ENCODE peak calls at places on chromosomes 11 and 22, in ten cellular contexts. One of them, this sample, is unnamed.

GRCh38 chr11:17744151-17744940 is 9.8 kb downstream of the KCNC1 start:
- DNase-seq in lower leg skin: no peak
- DNase-seq in GM10248: no peak
- DNase-seq in activated naive CD8-positive, alpha-beta T cell treated with anti-CD3 and anti-CD28 coated beads, Interleukin-2, amount 50 U/mL, for 24 hours: no peak
- DNase-seq in fibroblast of the conjunctiva: no peak
- DNase-seq in COR-L47: no peak
- DNase-seq in tibial nerve: no peak
- DNase-seq in activated CD4-positive, alpha-beta T cell treated with anti-CD3 and anti-CD28 coated beads, Interleukin-2, amount 10 ng/mL, durations not matched to agents 7 days and 5 days: no peak
- DNase-seq in NCI-H774: no peak
- DNase-seq in activated CD4-positive, CD25-positive, alpha-beta regulatory T cell: no peak
- DNase-seq in this sample: no peak

GRCh38 chr11:61293869-61294716 is 1.0 kb downstream of the VWCE start:
- DNase-seq in lower leg skin: peak
- DNase-seq in GM10248: peak
- DNase-seq in activated naive CD8-positive, alpha-beta T cell treated with anti-CD3 and anti-CD28 coated beads, Interleukin-2, amount 50 U/mL, for 24 hours: peak
- DNase-seq in fibroblast of the conjunctiva: no peak
- DNase-seq in COR-L47: peak
- DNase-seq in tibial nerve: peak
- DNase-seq in activated CD4-positive, alpha-beta T cell treated with anti-CD3 and anti-CD28 coated beads, Interleukin-2, amount 10 ng/mL, durations not matched to agents 7 days and 5 days: peak
- DNase-seq in NCI-H774: peak
- DNase-seq in activated CD4-positive, CD25-positive, alpha-beta regulatory T cell: no peak
- DNase-seq in this sample: peak

GRCh38 chr11:71452354-71453020 is 516 bp upstream of the NADSYN1 start:
- DNase-seq in lower leg skin: no peak
- DNase-seq in GM10248: no peak
- DNase-seq in activated naive CD8-positive, alpha-beta T cell treated with anti-CD3 and anti-CD28 coated beads, Interleukin-2, amount 50 U/mL, for 24 hours: peak
- DNase-seq in fibroblast of the conjunctiva: no peak
- DNase-seq in COR-L47: peak
- DNase-seq in tibial nerve: no peak
- DNase-seq in activated CD4-positive, alpha-beta T cell treated with anti-CD3 and anti-CD28 coated beads, Interleukin-2, amount 10 ng/mL, durations not matched to agents 7 days and 5 days: peak
- DNase-seq in NCI-H774: peak
- DNase-seq in activated CD4-positive, CD25-positive, alpha-beta regulatory T cell: peak
- DNase-seq in this sample: peak

GRCh38 chr11:959027-959426 is 33.4 kb downstream of the AP2A2 start:
- DNase-seq in lower leg skin: no peak
- DNase-seq in GM10248: no peak
- DNase-seq in activated naive CD8-positive, alpha-beta T cell treated with anti-CD3 and anti-CD28 coated beads, Interleukin-2, amount 50 U/mL, for 24 hours: no peak
- DNase-seq in fibroblast of the conjunctiva: no peak
- DNase-seq in COR-L47: no peak
- DNase-seq in tibial nerve: no peak
- DNase-seq in activated CD4-positive, alpha-beta T cell treated with anti-CD3 and anti-CD28 coated beads, Interleukin-2, amount 10 ng/mL, durations not matched to agents 7 days and 5 days: no peak
- DNase-seq in NCI-H774: no peak
- DNase-seq in activated CD4-positive, CD25-positive, alpha-beta regulatory T cell: no peak
- DNase-seq in this sample: no peak

GRCh38 chr22:20117656-20118571 is 888 bp upstream of the TRMT2A start:
- DNase-seq in lower leg skin: no peak
- DNase-seq in GM10248: peak
- DNase-seq in activated naive CD8-positive, alpha-beta T cell treated with anti-CD3 and anti-CD28 coated beads, Interleukin-2, amount 50 U/mL, for 24 hours: peak
- DNase-seq in fibroblast of the conjunctiva: no peak
- DNase-seq in COR-L47: no peak
- DNase-seq in tibial nerve: no peak
- DNase-seq in activated CD4-positive, alpha-beta T cell treated with anti-CD3 and anti-CD28 coated beads, Interleukin-2, amount 10 ng/mL, durations not matched to agents 7 days and 5 days: peak
- DNase-seq in NCI-H774: no peak
- DNase-seq in activated CD4-positive, CD25-positive, alpha-beta regulatory T cell: no peak
- DNase-seq in this sample: peak

GRCh38 chr22:25111579-25112517 is 87.8 kb upstream of the CRYBB3 start:
- DNase-seq in lower leg skin: no peak
- DNase-seq in GM10248: no peak
- DNase-seq in activated naive CD8-positive, alpha-beta T cell treated with anti-CD3 and anti-CD28 coated beads, Interleukin-2, amount 50 U/mL, for 24 hours: peak
- DNase-seq in fibroblast of the conjunctiva: no peak
- DNase-seq in COR-L47: no peak
- DNase-seq in tibial nerve: no peak
- DNase-seq in activated CD4-positive, alpha-beta T cell treated with anti-CD3 and anti-CD28 coated beads, Interleukin-2, amount 10 ng/mL, durations not matched to agents 7 days and 5 days: no peak
- DNase-seq in NCI-H774: no peak
- DNase-seq in activated CD4-positive, CD25-positive, alpha-beta regulatory T cell: no peak
- DNase-seq in this sample: no peak

GRCh38 chr11:125593113-125593761 is 585 bp downstream of the STT3A start:
- DNase-seq in lower leg skin: no peak
- DNase-seq in GM10248: peak
- DNase-seq in activated naive CD8-positive, alpha-beta T cell treated with anti-CD3 and anti-CD28 coated beads, Interleukin-2, amount 50 U/mL, for 24 hours: peak
- DNase-seq in fibroblast of the conjunctiva: no peak
- DNase-seq in COR-L47: peak
- DNase-seq in tibial nerve: no peak
- DNase-seq in activated CD4-positive, alpha-beta T cell treated with anti-CD3 and anti-CD28 coated beads, Interleukin-2, amount 10 ng/mL, durations not matched to agents 7 days and 5 days: peak
- DNase-seq in NCI-H774: no peak
- DNase-seq in activated CD4-positive, CD25-positive, alpha-beta regulatory T cell: no peak
- DNase-seq in this sample: peak

GRCh38 chr11:133835258-133836075 is 9.8 kb downstream of the SPATA19 start:
- DNase-seq in lower leg skin: peak
- DNase-seq in GM10248: peak
- DNase-seq in activated naive CD8-positive, alpha-beta T cell treated with anti-CD3 and anti-CD28 coated beads, Interleukin-2, amount 50 U/mL, for 24 hours: peak
- DNase-seq in fibroblast of the conjunctiva: peak
- DNase-seq in COR-L47: peak
- DNase-seq in tibial nerve: no peak
- DNase-seq in activated CD4-positive, alpha-beta T cell treated with anti-CD3 and anti-CD28 coated beads, Interleukin-2, amount 10 ng/mL, durations not matched to agents 7 days and 5 days: peak
- DNase-seq in NCI-H774: no peak
- DNase-seq in activated CD4-positive, CD25-positive, alpha-beta regulatory T cell: no peak
- DNase-seq in this sample: no peak

GRCh38 chr11:697811-698311 is 2.2 kb downstream of the TMEM80 start:
- DNase-seq in lower leg skin: no peak
- DNase-seq in GM10248: no peak
- DNase-seq in activated naive CD8-positive, alpha-beta T cell treated with anti-CD3 and anti-CD28 coated beads, Interleukin-2, amount 50 U/mL, for 24 hours: no peak
- DNase-seq in fibroblast of the conjunctiva: no peak
- DNase-seq in COR-L47: no peak
- DNase-seq in tibial nerve: no peak
- DNase-seq in activated CD4-positive, alpha-beta T cell treated with anti-CD3 and anti-CD28 coated beads, Interleukin-2, amount 10 ng/mL, durations not matched to agents 7 days and 5 days: no peak
- DNase-seq in NCI-H774: no peak
- DNase-seq in activated CD4-positive, CD25-positive, alpha-beta regulatory T cell: no peak
- DNase-seq in this sample: no peak

GRCh38 chr11:5691963-5692358 is 2.4 kb downstream of the TRIM22 start:
- DNase-seq in lower leg skin: no peak
- DNase-seq in GM10248: no peak
- DNase-seq in activated naive CD8-positive, alpha-beta T cell treated with anti-CD3 and anti-CD28 coated beads, Interleukin-2, amount 50 U/mL, for 24 hours: no peak
- DNase-seq in fibroblast of the conjunctiva: no peak
- DNase-seq in COR-L47: no peak
- DNase-seq in tibial nerve: no peak
- DNase-seq in activated CD4-positive, alpha-beta T cell treated with anti-CD3 and anti-CD28 coated beads, Interleukin-2, amount 10 ng/mL, durations not matched to agents 7 days and 5 days: no peak
- DNase-seq in NCI-H774: no peak
- DNase-seq in activated CD4-positive, CD25-positive, alpha-beta regulatory T cell: no peak
- DNase-seq in this sample: no peak

GRCh38 chr11:65927904-65928397 is 8.7 kb downstream of the DRAP1 start:
- DNase-seq in lower leg skin: peak
- DNase-seq in GM10248: peak
- DNase-seq in activated naive CD8-positive, alpha-beta T cell treated with anti-CD3 and anti-CD28 coated beads, Interleukin-2, amount 50 U/mL, for 24 hours: peak
- DNase-seq in fibroblast of the conjunctiva: no peak
- DNase-seq in COR-L47: no peak
- DNase-seq in tibial nerve: no peak
- DNase-seq in activated CD4-positive, alpha-beta T cell treated with anti-CD3 and anti-CD28 coated beads, Interleukin-2, amount 10 ng/mL, durations not matched to agents 7 days and 5 days: peak
- DNase-seq in NCI-H774: no peak
- DNase-seq in activated CD4-positive, CD25-positive, alpha-beta regulatory T cell: peak
- DNase-seq in this sample: peak

GRCh38 chr22:17695986-17696385 is 57.4 kb downstream of the BCL2L13 start:
- DNase-seq in lower leg skin: no peak
- DNase-seq in GM10248: no peak
- DNase-seq in activated naive CD8-positive, alpha-beta T cell treated with anti-CD3 and anti-CD28 coated beads, Interleukin-2, amount 50 U/mL, for 24 hours: no peak
- DNase-seq in fibroblast of the conjunctiva: no peak
- DNase-seq in COR-L47: no peak
- DNase-seq in tibial nerve: no peak
- DNase-seq in activated CD4-positive, alpha-beta T cell treated with anti-CD3 and anti-CD28 coated beads, Interleukin-2, amount 10 ng/mL, durations not matched to agents 7 days and 5 days: no peak
- DNase-seq in NCI-H774: no peak
- DNase-seq in activated CD4-positive, CD25-positive, alpha-beta regulatory T cell: no peak
- DNase-seq in this sample: no peak

GRCh38 chr11:119109843-119110242 is 2.7 kb downstream of the C2CD2L start:
- DNase-seq in lower leg skin: no peak
- DNase-seq in GM10248: no peak
- DNase-seq in activated naive CD8-positive, alpha-beta T cell treated with anti-CD3 and anti-CD28 coated beads, Interleukin-2, amount 50 U/mL, for 24 hours: no peak
- DNase-seq in fibroblast of the conjunctiva: no peak
- DNase-seq in COR-L47: no peak
- DNase-seq in tibial nerve: no peak
- DNase-seq in activated CD4-positive, alpha-beta T cell treated with anti-CD3 and anti-CD28 coated beads, Interleukin-2, amount 10 ng/mL, durations not matched to agents 7 days and 5 days: no peak
- DNase-seq in NCI-H774: no peak
- DNase-seq in activated CD4-positive, CD25-positive, alpha-beta regulatory T cell: no peak
- DNase-seq in this sample: no peak

GRCh38 chr22:46905415-46905814 is 143.0 kb downstream of the TBC1D22A start:
- DNase-seq in lower leg skin: peak
- DNase-seq in GM10248: no peak
- DNase-seq in activated naive CD8-positive, alpha-beta T cell treated with anti-CD3 and anti-CD28 coated beads, Interleukin-2, amount 50 U/mL, for 24 hours: no peak
- DNase-seq in fibroblast of the conjunctiva: no peak
- DNase-seq in COR-L47: no peak
- DNase-seq in tibial nerve: no peak
- DNase-seq in activated CD4-positive, alpha-beta T cell treated with anti-CD3 and anti-CD28 coated beads, Interleukin-2, amount 10 ng/mL, durations not matched to agents 7 days and 5 days: no peak
- DNase-seq in NCI-H774: no peak
- DNase-seq in activated CD4-positive, CD25-positive, alpha-beta regulatory T cell: no peak
- DNase-seq in this sample: no peak

GRCh38 chr11:118156531-118157185 is 4.0 kb upstream of the SCN4B start:
- DNase-seq in lower leg skin: no peak
- DNase-seq in GM10248: no peak
- DNase-seq in activated naive CD8-positive, alpha-beta T cell treated with anti-CD3 and anti-CD28 coated beads, Interleukin-2, amount 50 U/mL, for 24 hours: peak
- DNase-seq in fibroblast of the conjunctiva: no peak
- DNase-seq in COR-L47: peak
- DNase-seq in tibial nerve: no peak
- DNase-seq in activated CD4-positive, alpha-beta T cell treated with anti-CD3 and anti-CD28 coated beads, Interleukin-2, amount 10 ng/mL, durations not matched to agents 7 days and 5 days: peak
- DNase-seq in NCI-H774: no peak
- DNase-seq in activated CD4-positive, CD25-positive, alpha-beta regulatory T cell: peak
- DNase-seq in this sample: no peak

GRCh38 chr11:133127746-133128145 is 404.6 kb downstream of the OPCML start:
- DNase-seq in lower leg skin: no peak
- DNase-seq in GM10248: no peak
- DNase-seq in activated naive CD8-positive, alpha-beta T cell treated with anti-CD3 and anti-CD28 coated beads, Interleukin-2, amount 50 U/mL, for 24 hours: no peak
- DNase-seq in fibroblast of the conjunctiva: no peak
- DNase-seq in COR-L47: no peak
- DNase-seq in tibial nerve: no peak
- DNase-seq in activated CD4-positive, alpha-beta T cell treated with anti-CD3 and anti-CD28 coated beads, Interleukin-2, amount 10 ng/mL, durations not matched to agents 7 days and 5 days: no peak
- DNase-seq in NCI-H774: no peak
- DNase-seq in activated CD4-positive, CD25-positive, alpha-beta regulatory T cell: no peak
- DNase-seq in this sample: no peak

GRCh38 chr11:119985551-119985950 is 152.4 kb downstream of the TRIM29 start:
- DNase-seq in lower leg skin: peak
- DNase-seq in GM10248: no peak
- DNase-seq in activated naive CD8-positive, alpha-beta T cell treated with anti-CD3 and anti-CD28 coated beads, Interleukin-2, amount 50 U/mL, for 24 hours: no peak
- DNase-seq in fibroblast of the conjunctiva: no peak
- DNase-seq in COR-L47: no peak
- DNase-seq in tibial nerve: no peak
- DNase-seq in activated CD4-positive, alpha-beta T cell treated with anti-CD3 and anti-CD28 coated beads, Interleukin-2, amount 10 ng/mL, durations not matched to agents 7 days and 5 days: no peak
- DNase-seq in NCI-H774: no peak
- DNase-seq in activated CD4-positive, CD25-positive, alpha-beta regulatory T cell: no peak
- DNase-seq in this sample: no peak

GRCh38 chr11:113674397-113674685 is 31.8 kb downstream of the TMPRSS5 start:
- DNase-seq in lower leg skin: no peak
- DNase-seq in GM10248: no peak
- DNase-seq in activated naive CD8-positive, alpha-beta T cell treated with anti-CD3 and anti-CD28 coated beads, Interleukin-2, amount 50 U/mL, for 24 hours: no peak
- DNase-seq in fibroblast of the conjunctiva: no peak
- DNase-seq in COR-L47: no peak
- DNase-seq in tibial nerve: no peak
- DNase-seq in activated CD4-positive, alpha-beta T cell treated with anti-CD3 and anti-CD28 coated beads, Interleukin-2, amount 10 ng/mL, durations not matched to agents 7 days and 5 days: no peak
- DNase-seq in NCI-H774: no peak
- DNase-seq in activated CD4-positive, CD25-positive, alpha-beta regulatory T cell: no peak
- DNase-seq in this sample: no peak

GRCh38 chr11:76668362-76669155 is 2.0 kb downstream of the LRRC32 start:
- DNase-seq in lower leg skin: peak
- DNase-seq in GM10248: no peak
- DNase-seq in activated naive CD8-positive, alpha-beta T cell treated with anti-CD3 and anti-CD28 coated beads, Interleukin-2, amount 50 U/mL, for 24 hours: no peak
- DNase-seq in fibroblast of the conjunctiva: no peak
- DNase-seq in COR-L47: no peak
- DNase-seq in tibial nerve: peak
- DNase-seq in activated CD4-positive, alpha-beta T cell treated with anti-CD3 and anti-CD28 coated beads, Interleukin-2, amount 10 ng/mL, durations not matched to agents 7 days and 5 days: no peak
- DNase-seq in NCI-H774: no peak
- DNase-seq in activated CD4-positive, CD25-positive, alpha-beta regulatory T cell: no peak
- DNase-seq in this sample: no peak

GRCh38 chr11:6703247-6704063 is 20.3 kb upstream of the MRPL17 start:
- DNase-seq in lower leg skin: no peak
- DNase-seq in GM10248: no peak
- DNase-seq in activated naive CD8-positive, alpha-beta T cell treated with anti-CD3 and anti-CD28 coated beads, Interleukin-2, amount 50 U/mL, for 24 hours: no peak
- DNase-seq in fibroblast of the conjunctiva: peak
- DNase-seq in COR-L47: peak
- DNase-seq in tibial nerve: no peak
- DNase-seq in activated CD4-positive, alpha-beta T cell treated with anti-CD3 and anti-CD28 coated beads, Interleukin-2, amount 10 ng/mL, durations not matched to agents 7 days and 5 days: peak
- DNase-seq in NCI-H774: no peak
- DNase-seq in activated CD4-positive, CD25-positive, alpha-beta regulatory T cell: no peak
- DNase-seq in this sample: peak

GRCh38 chr11:32706985-32707736 is 87.3 kb downstream of the CCDC73 start:
- DNase-seq in lower leg skin: no peak
- DNase-seq in GM10248: peak
- DNase-seq in activated naive CD8-positive, alpha-beta T cell treated with anti-CD3 and anti-CD28 coated beads, Interleukin-2, amount 50 U/mL, for 24 hours: no peak
- DNase-seq in fibroblast of the conjunctiva: peak
- DNase-seq in COR-L47: no peak
- DNase-seq in tibial nerve: no peak
- DNase-seq in activated CD4-positive, alpha-beta T cell treated with anti-CD3 and anti-CD28 coated beads, Interleukin-2, amount 10 ng/mL, durations not matched to agents 7 days and 5 days: no peak
- DNase-seq in NCI-H774: no peak
- DNase-seq in activated CD4-positive, CD25-positive, alpha-beta regulatory T cell: no peak
- DNase-seq in this sample: peak

This sample was measured in MM.1S.